ENCODE peak calls at places on chromosomes 11 and 22, in seven cellular contexts. F is IMR-90, C is H9, R is mesenchymal stem cell, M is mesendoderm, O is trophoblast cell, L is H1. W is an unnamed sample.

GRCh38 chr11:103183981-103184592 is 74.9 kb downstream of the DYNC2H1 start:
- DNase-seq in R (peak), O (no peak), L (no peak), F (no peak), M (no peak), C (no peak), W (no peak)

GRCh38 chr11:16703795-16704194 is 34.7 kb upstream of the C11orf58 start:
- DNase-seq in M (no peak), F (no peak), L (no peak), C (no peak), R (no peak), O (no peak), W (no peak)

GRCh38 chr11:75035911-75036536 is 47.3 kb downstream of the NEU3 start:
- DNase-seq in F (no peak), O (peak), L (peak), C (peak), R (no peak), M (peak), W (no peak)

GRCh38 chr22:37519268-37520195 is at the start of gene CARD10:
- DNase-seq in R (no peak), O (peak), M (no peak), C (no peak), F (no peak), L (peak), W (peak)

GRCh38 chr11:44625759-44626523 is 60.5 kb downstream of the CD82 start:
- DNase-seq in C (no peak), F (no peak), O (no peak), L (no peak), M (no peak), R (no peak), W (no peak)

GRCh38 chr11:71330349-71330748 is 78.0 kb upstream of the SHANK2 start:
- DNase-seq in C (no peak), R (no peak), L (no peak), F (no peak), M (no peak), O (no peak), W (no peak)

GRCh38 chr11:109423114-109423859 is 1.3 kb downstream of the C11orf87 start:
- DNase-seq in O (no peak), M (peak), R (peak), L (peak), F (no peak), C (peak), W (peak)

GRCh38 chr11:68340003-68340767 is 27.8 kb downstream of the LRP5 start:
- DNase-seq in L (no peak), O (no peak), R (no peak), M (no peak), C (no peak), F (no peak), W (no peak)

GRCh38 chr11:44356351-44356750 is 46.4 kb upstream of the ALX4 start:
- DNase-seq in R (no peak), C (no peak), M (no peak), F (no peak), L (no peak), O (no peak), W (no peak)

GRCh38 chr11:61061081-61061826 is 41.0 kb upstream of the CD5 start:
- DNase-seq in F (no peak), M (no peak), L (no peak), C (peak), O (peak), R (no peak), W (no peak)

GRCh38 chr11:71067753-71068152 is 184.6 kb downstream of the SHANK2 start:
- DNase-seq in M (no peak), O (no peak), C (no peak), R (no peak), F (no peak), L (no peak), W (no peak)

GRCh38 chr11:134958870-134959269 is 546.8 kb upstream of the B3GAT1 start:
- DNase-seq in R (no peak), F (no peak), L (peak), C (no peak), O (no peak), M (no peak), W (no peak)

GRCh38 chr11:115780625-115781024 is 276.4 kb upstream of the CADM1 start:
- DNase-seq in R (no peak), F (no peak), L (no peak), O (no peak), M (peak), C (no peak), W (no peak)

GRCh38 chr11:43676933-43677332 is 3.6 kb upstream of the HSD17B12 start:
- DNase-seq in F (no peak), O (no peak), L (no peak), C (no peak), M (no peak), R (no peak), W (no peak)

GRCh38 chr11:65491163-65491465 is 7.7 kb upstream of the MALAT1 start:
- DNase-seq in O (peak), F (no peak), L (no peak), C (no peak), R (peak), M (no peak), W (no peak)
- H2BK5ac ChIP-seq in O (peak), F (peak), L (peak), C (no peak), R (peak), M (no peak), W (no peak)

GRCh38 chr11:19756675-19757475 is 44.2 kb downstream of the NAV2 start:
- DNase-seq in L (no peak), M (no peak), O (peak), F (no peak), R (no peak), C (no peak), W (no peak)

GRCh38 chr11:19747634-19748280 is 35.1 kb downstream of the NAV2 start:
- DNase-seq in R (no peak), C (no peak), M (no peak), F (no peak), O (peak), L (no peak), W (no peak)

GRCh38 chr11:19753451-19754041 is 40.9 kb downstream of the NAV2 start:
- DNase-seq in M (no peak), L (no peak), F (peak), R (no peak), C (no peak), O (peak), W (no peak)

GRCh38 chr11:19746081-19746480 is 33.4 kb downstream of the NAV2 start:
- DNase-seq in L (no peak), R (no peak), C (no peak), M (no peak), O (no peak), F (no peak), W (no peak)

DNA sequence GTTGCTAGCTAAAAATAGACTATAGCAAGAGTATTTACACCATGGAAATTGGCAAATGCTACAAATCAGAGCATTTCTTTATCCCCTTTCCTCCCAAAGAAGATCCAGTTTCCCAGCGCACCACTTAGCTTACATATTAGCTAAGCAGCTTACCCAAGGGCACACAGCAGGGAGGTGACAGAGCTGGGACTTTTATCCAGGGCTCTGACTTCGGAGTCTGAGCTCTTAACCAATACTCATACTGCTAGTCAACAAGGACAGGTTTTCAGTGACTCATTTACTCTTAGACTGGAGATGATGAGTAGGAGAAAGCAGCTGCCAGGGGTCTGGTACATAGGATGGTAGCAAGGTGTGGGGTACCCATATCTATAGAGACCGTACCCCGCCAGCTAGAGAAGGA is 38.4 kb downstream of the NAV2 start:
- DNase-seq in R (no peak), L (no peak), C (no peak), M (no peak), F (no peak), O (no peak), W (no peak)
- H2BK5ac ChIP-seq in R (no peak), L (no peak), C (no peak), M (no peak), F (no peak), O (no peak), W (no peak)

DNA sequence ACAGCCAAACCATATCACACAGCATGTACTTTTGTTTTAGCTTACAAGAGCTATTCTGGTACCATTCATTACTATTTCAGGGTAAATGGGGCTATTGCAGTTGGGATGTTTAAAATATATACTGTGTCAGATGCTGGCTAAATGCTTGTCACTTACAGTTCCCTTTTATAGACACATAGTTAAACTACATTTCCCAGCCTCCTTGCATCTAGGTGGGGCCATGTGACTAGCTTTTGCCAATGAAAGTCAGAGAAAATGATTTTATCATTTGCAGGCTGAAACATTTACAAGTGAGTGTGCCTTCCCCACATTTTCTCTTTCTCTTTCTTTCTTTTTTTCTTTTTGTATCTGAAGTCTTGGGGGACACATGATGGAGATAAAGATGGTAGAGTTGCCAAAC is 7.8 kb upstream of the IFTAP start:
- DNase-seq in C (no peak), R (no peak), F (no peak), L (no peak), O (no peak), M (no peak), W (no peak)
- H2BK5ac ChIP-seq in C (no peak), R (no peak), F (no peak), L (no peak), O (no peak), M (no peak), W (no peak)

GRCh38 chr22:42683599-42684283 is 34.5 kb upstream of the CYB5R3 start:
- DNase-seq in R (no peak), F (no peak), L (no peak), M (no peak), O (no peak), C (no peak), W (no peak)

GRCh38 chr22:42684462-42685195 is 35.4 kb upstream of the CYB5R3 start:
- DNase-seq in M (no peak), C (no peak), F (no peak), L (no peak), R (no peak), O (no peak), W (no peak)

GRCh38 chr22:42678894-42679293 is 29.7 kb upstream of the CYB5R3 start:
- DNase-seq in M (no peak), L (no peak), R (no peak), F (no peak), C (no peak), O (no peak), W (no peak)

GRCh38 chr22:42682113-42682851 is 33.1 kb upstream of the CYB5R3 start:
- DNase-seq in F (no peak), O (peak), R (no peak), M (no peak), L (no peak), C (no peak), W (no peak)

DNA sequence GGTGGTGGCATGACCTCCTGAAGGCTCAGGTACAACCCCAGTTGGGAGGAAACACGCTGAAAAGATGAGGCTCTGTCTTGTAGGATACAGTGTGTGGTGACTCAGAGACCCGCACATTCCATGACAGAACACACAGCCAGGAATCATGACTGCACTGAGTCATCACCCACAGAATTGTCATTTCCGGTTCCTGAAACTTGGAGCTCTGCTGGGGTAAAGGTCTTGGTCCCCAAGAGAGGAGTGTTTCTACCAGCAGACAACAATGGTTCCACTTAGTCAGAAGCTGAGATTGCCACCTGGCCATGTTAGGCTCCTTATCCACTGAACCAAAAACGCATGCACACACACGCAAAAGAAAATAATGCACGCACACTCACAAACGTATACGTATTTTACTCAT is 31.5 kb upstream of the CYB5R3 start:
- DNase-seq in C (no peak), R (peak), L (no peak), M (peak), F (peak), O (peak), W (no peak)
- H2BK5ac ChIP-seq in C (no peak), R (no peak), L (no peak), M (no peak), F (peak), O (no peak), W (no peak)

GRCh38 chr11:64541131-64541530 is 49.9 kb upstream of the SLC22A12 start:
- DNase-seq in R (no peak), O (no peak), F (no peak), C (no peak), M (no peak), L (no peak), W (no peak)

GRCh38 chr11:64539239-64539638 is 51.8 kb upstream of the SLC22A12 start:
- DNase-seq in M (no peak), R (no peak), C (no peak), F (no peak), O (no peak), L (no peak), W (no peak)

GRCh38 chr11:64540426-64540825 is 50.6 kb upstream of the SLC22A12 start:
- DNase-seq in R (no peak), M (no peak), O (no peak), C (no peak), F (no peak), L (no peak), W (no peak)

GRCh38 chr11:64538501-64538951 is 52.5 kb upstream of the SLC22A12 start:
- DNase-seq in C (no peak), F (no peak), O (peak), L (no peak), M (no peak), R (no peak), W (no peak)

GRCh38 chr11:64539711-64540420 is 51.2 kb upstream of the SLC22A12 start:
- DNase-seq in F (no peak), C (no peak), L (no peak), M (peak), R (no peak), O (peak), W (no peak)
- H2BK5ac ChIP-seq in F (no peak), C (no peak), L (no peak), M (no peak), R (no peak), O (peak), W (no peak)

DNA sequence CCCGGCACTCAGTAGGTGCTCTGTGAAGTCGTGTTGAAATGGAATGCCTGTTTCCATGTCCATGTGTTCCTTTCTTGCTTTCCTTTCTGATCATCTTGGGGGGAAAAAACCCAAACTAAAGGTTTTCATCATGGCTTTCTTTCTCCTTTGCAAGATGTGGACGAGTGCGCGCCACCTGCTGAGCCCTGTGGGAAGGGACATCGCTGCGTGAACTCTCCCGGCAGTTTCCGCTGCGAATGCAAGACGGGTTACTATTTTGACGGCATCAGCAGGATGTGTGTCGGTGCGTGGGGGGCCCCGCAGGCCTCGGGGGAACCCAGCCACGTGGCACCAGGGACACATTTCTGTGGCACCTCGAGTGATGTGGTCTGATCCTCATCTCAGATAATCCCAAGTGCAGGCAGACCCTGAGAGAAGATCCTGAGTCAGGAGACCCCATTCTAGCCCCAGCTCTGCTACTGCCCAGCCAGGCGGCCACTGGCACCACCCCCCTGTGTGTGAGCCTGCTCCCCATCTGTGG is 39.4 kb downstream of the FBLN1 start:
- DNase-seq in R (no peak), L (no peak), F (no peak), M (no peak), C (no peak), O (peak), W (no peak)
- H2BK5ac ChIP-seq in R (no peak), L (no peak), F (no peak), M (no peak), C (no peak), O (no peak), W (no peak)

GRCh38 chr11:1202154-1202775 is 20.6 kb upstream of the MUC5B start:
- DNase-seq in M (peak), F (no peak), L (no peak), O (no peak), C (peak), R (no peak), W (no peak)
- H2BK5ac ChIP-seq in M (no peak), F (no peak), L (no peak), O (no peak), C (no peak), R (no peak), W (no peak)

GRCh38 chr11:2591805-2592204 is 108.0 kb downstream of the KCNQ1OT1 start:
- DNase-seq in O (no peak), F (no peak), L (no peak), R (no peak), M (no peak), C (peak), W (no peak)

GRCh38 chr11:2590951-2591754 is 108.6 kb downstream of the KCNQ1OT1 start:
- DNase-seq in O (no peak), L (no peak), C (peak), M (no peak), R (no peak), F (no peak), W (no peak)

GRCh38 chr11:2593393-2593950 is 106.3 kb downstream of the KCNQ1OT1 start:
- DNase-seq in L (no peak), O (no peak), F (no peak), M (no peak), C (peak), R (no peak), W (no peak)

GRCh38 chr11:2594267-2594666 is 105.5 kb downstream of the KCNQ1OT1 start:
- DNase-seq in F (no peak), M (no peak), C (no peak), L (no peak), O (no peak), R (no peak), W (no peak)

DNA sequence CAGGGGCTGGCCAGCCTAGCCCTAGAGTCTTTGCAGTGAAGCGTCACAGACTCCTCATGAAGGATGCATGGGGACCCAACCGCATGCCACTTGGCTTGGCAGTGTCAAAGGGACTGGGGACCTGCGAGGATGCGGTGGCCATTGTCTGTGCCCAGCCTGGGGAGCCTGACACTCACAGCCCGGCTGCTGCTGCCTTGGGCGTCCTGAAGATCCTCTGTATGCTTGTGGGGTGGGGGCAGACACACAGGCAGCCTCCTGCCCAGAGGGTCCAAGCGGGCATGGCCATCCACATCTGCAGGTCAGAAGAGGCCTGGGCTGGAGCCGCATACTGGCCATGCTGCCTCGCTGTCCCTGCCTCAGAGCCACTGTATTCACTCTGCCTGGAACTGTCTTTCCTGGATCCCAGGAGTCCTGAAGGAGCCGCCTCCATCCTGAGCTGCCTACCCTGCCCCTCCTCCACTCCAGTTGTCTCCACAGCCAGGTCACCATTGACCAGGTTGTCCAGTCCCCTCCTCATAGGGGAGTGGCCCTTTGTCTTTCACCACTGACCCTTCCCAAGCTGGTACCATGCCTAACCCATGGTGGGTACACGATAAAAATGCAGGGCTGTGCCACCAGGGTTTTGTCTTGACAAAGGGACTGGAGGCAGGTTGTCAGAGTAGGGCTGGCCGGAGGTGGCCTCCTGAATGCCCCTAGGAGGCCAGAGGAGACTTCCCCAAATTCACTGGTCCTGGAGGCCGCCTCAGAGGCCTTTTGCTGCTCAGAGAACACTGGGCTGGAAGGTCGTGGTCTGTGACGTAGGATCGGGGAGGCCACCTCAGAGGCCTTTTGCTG is 107.0 kb downstream of the KCNQ1OT1 start:
- DNase-seq in R (no peak), L (no peak), M (no peak), O (no peak), F (no peak), C (no peak), W (no peak)
- H2BK5ac ChIP-seq in R (no peak), L (no peak), M (no peak), O (no peak), F (no peak), C (no peak), W (peak)

W was measured in neuronal stem cell.